ENCODE peak calls at places on chromosome 9, in seven cellular contexts. Z is neuronal stem cell, H is H1, J is mesendoderm, S is H9, Q is mesenchymal stem cell, W is trophoblast cell. N is an unnamed sample.

GRCh38 chr9:129287595-129288305 is 109.7 kb upstream of the IER5L start:
- DNase-seq in Z (no peak), H (peak; percentile 44), J (no peak), S (no peak), Q (no peak), W (no peak), N (no peak)

GRCh38 chr9:21084242-21084850 is 6.6 kb upstream of the IFNB1 start:
- DNase-seq in Z (no peak), H (no peak), J (no peak), S (no peak), Q (no peak), W (no peak), N (no peak)

GRCh38 chr9:70318002-70318401 is 59.2 kb downstream of the SMC5 start:
- DNase-seq in Z (no peak), H (no peak), J (peak; percentile 64), S (peak; percentile 36), Q (no peak), W (no peak), N (no peak)

GRCh38 chr9:126057461-126057860 is 269.2 kb upstream of the MVB12B start:
- DNase-seq in Z (no peak), H (no peak), J (no peak), S (no peak), Q (no peak), W (no peak), N (no peak)

GRCh38 chr9:134682026-134682425 is 40.4 kb downstream of the COL5A1 start:
- DNase-seq in Z (no peak), H (no peak), J (no peak), S (no peak), Q (no peak), W (no peak), N (no peak)

GRCh38 chr9:91886433-91887031 is 63.5 kb downstream of the ROR2 start:
- DNase-seq in Z (peak; percentile 29), H (peak; percentile 72), J (peak; percentile 82), S (peak; percentile 55), Q (peak; percentile 37), W (peak; percentile 8), N (no peak)

GRCh38 chr9:2043881-2044462 is 28.8 kb downstream of the SMARCA2 start:
- DNase-seq in Z (no peak), H (no peak), J (peak; percentile 70), S (no peak), Q (no peak), W (no peak), N (no peak)

GRCh38 chr9:1880038-1880565 is 135.0 kb upstream of the SMARCA2 start:
- DNase-seq in Z (no peak), H (no peak), J (peak; percentile 15), S (no peak), Q (no peak), W (peak; percentile 98), N (no peak)

GRCh38 chr9:81632599-81632998 is 56.7 kb downstream of the TLE1 start:
- DNase-seq in Z (no peak), H (no peak), J (peak; percentile 36), S (no peak), Q (peak; percentile 90), W (peak; percentile 75), N (peak; percentile 94)

GRCh38 chr9:17349816-17350215 is 215.0 kb downstream of the CNTLN start:
- DNase-seq in Z (no peak), H (no peak), J (peak; percentile 49), S (no peak), Q (peak; percentile 32), W (no peak), N (peak; percentile 71)
- H3K23ac ChIP-seq in Z (no peak overlapping the region), H (no peak overlapping the region), J (no peak overlapping the region), S (no peak overlapping the region), Q (no peak overlapping the region), W (no peak overlapping the region), N (no peak overlapping the region)

GRCh38 chr9:69174645-69175487 is 789 bp downstream of the TJP2 start:
- DNase-seq in Z (no peak), H (no peak), J (peak; percentile 74), S (peak; percentile 55), Q (peak; percentile 98), W (peak; percentile 87), N (peak; percentile 98)
- H3K23ac ChIP-seq in Z (no peak overlapping the region), H (no peak overlapping the region), J (peak overlapping the region; percentile 51), S (no peak overlapping the region), Q (peak overlapping the region; percentile 98), W (no peak overlapping the region), N (peak overlapping the region; percentile 84)

GRCh38 chr9:133144142-133144886 is 19.4 kb downstream of the GBGT1 start:
- DNase-seq in Z (peak; percentile 83), H (peak; percentile 94), J (peak; percentile 88), S (peak; percentile 84), Q (peak; percentile 79), W (peak; percentile 62), N (peak; percentile 51)
- H3K23ac ChIP-seq in Z (peak overlapping the region; percentile 75), H (no peak overlapping the region), J (no peak overlapping the region), S (no peak overlapping the region), Q (no peak overlapping the region), W (no peak overlapping the region), N (peak overlapping the region; percentile 15)

DNA sequence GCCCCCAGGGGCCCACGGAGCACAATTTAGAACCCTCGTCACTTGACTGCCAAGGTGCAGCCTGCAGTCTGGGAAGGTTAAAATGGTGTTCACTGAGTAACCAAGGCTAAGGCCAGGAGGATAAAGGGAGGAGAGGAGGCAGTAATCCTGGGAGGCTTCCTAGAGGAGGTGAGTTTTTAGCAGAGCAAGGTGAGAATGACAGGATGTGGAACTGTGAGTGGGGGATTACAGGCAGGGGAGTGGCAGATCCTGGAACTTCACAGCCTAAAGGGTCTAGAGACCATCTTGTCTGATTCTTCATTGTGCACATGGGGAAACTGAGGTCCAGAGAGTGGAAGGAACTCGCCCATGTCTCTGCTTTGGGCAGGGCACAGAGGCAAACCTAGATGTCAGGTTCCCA is 42.5 kb upstream of the ASS1 start:
- DNase-seq in Z (no peak), H (no peak), J (no peak), S (no peak), Q (no peak), W (no peak), N (no peak)
- H3K23ac ChIP-seq in Z (no peak overlapping the region), H (no peak overlapping the region), J (no peak overlapping the region), S (no peak overlapping the region), Q (no peak overlapping the region), W (no peak overlapping the region), N (no peak overlapping the region)

GRCh38 chr9:117462926-117463325 is 48.1 kb upstream of the ASTN2 start:
- DNase-seq in Z (no peak), H (no peak), J (no peak), S (no peak), Q (no peak), W (no peak), N (no peak)
- H3K23ac ChIP-seq in Z (no peak overlapping the region), H (no peak overlapping the region), J (no peak overlapping the region), S (no peak overlapping the region), Q (no peak overlapping the region), W (no peak overlapping the region), N (no peak overlapping the region)

GRCh38 chr9:17130725-17131124 is 4.1 kb upstream of the CNTLN start:
- DNase-seq in Z (no peak), H (no peak), J (no peak), S (no peak), Q (no peak), W (no peak), N (no peak)
- H3K23ac ChIP-seq in Z (no peak overlapping the region), H (no peak overlapping the region), J (no peak overlapping the region), S (no peak overlapping the region), Q (no peak overlapping the region), W (no peak overlapping the region), N (no peak overlapping the region)

DNA sequence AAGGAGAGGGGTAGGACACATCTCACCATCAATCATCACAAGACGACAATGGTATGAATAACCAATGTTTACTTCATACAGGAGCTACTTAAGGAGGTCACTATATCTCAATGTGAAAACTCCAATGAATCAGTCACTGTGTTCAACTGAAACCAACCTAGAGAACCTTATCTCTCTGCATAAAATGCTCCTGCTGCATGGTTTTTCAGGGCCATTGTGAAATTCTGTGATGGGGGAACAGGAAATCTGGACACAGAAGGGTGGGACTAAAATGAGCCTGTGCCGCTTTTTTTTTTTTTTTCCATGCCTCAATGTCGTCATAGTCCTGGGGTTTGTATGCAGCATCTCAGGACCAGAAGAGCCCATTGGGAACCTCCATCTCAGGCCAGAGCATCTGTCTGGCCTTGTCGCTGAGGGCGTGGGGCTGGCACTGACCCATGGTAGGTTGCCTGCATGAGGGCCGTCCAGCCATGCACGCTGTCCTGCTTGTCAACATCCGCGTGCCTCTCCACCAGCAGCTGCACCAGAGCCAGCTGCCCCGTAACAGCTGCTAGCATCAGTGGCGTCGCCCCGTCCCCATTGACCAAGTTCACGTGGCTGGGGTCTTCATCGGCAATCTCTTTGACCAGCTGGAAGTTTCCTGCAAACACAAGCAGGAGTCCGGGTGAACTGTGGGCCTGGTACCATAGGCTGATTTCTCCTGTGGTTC is 12.7 kb downstream of the ANKS6 start:
- DNase-seq in Z (no peak), H (peak; percentile 7), J (no peak), S (no peak), Q (no peak), W (no peak), N (no peak)
- H3K23ac ChIP-seq in Z (no peak overlapping the region), H (no peak overlapping the region), J (no peak overlapping the region), S (no peak overlapping the region), Q (no peak overlapping the region), W (no peak overlapping the region), N (no peak overlapping the region)

GRCh38 chr9:37732086-37732744 is 21.4 kb upstream of the TRMT10B start:
- DNase-seq in Z (no peak), H (no peak), J (peak; percentile 30), S (no peak), Q (no peak), W (no peak), N (no peak)
- H3K23ac ChIP-seq in Z (no peak overlapping the region), H (no peak overlapping the region), J (no peak overlapping the region), S (no peak overlapping the region), Q (no peak overlapping the region), W (no peak overlapping the region), N (no peak overlapping the region)

GRCh38 chr9:124384210-124384609 is 31.0 kb downstream of the PSMB7 start:
- DNase-seq in Z (no peak), H (no peak), J (no peak), S (no peak), Q (no peak), W (no peak), N (no peak)
- H3K23ac ChIP-seq in Z (no peak overlapping the region), H (no peak overlapping the region), J (no peak overlapping the region), S (no peak overlapping the region), Q (no peak overlapping the region), W (no peak overlapping the region), N (no peak overlapping the region)